ENCODE peak calls at places on chromosomes 4 and X, in seven cellular contexts. P, B, M, K, L, N and W are unnamed samples.

GRCh38 chr4:23297327-23297726 is 592.5 kb downstream of the PPARGC1A start:
- DNase-seq in P (no peak), B (no peak), M (no peak), K (no peak), L (no peak), N (no peak), W (no peak)

GRCh38 chr4:76674995-76675394 is 222.9 kb downstream of the SOWAHB start:
- DNase-seq in P (no peak), B (no peak), M (no peak), K (no peak), L (no peak), N (no peak), W (no peak)

GRCh38 chrX:65035451-65035779 is 59.2 kb upstream of the ZC4H2 start:
- DNase-seq in P (no peak), B (no peak), M (peak), K (no peak), L (peak), N (peak), W (no peak)

GRCh38 chrX:19862634-19863236 is 24.7 kb downstream of the SH3KBP1 start:
- DNase-seq in P (no peak), B (no peak), M (no peak), K (no peak), L (no peak), N (no peak), W (no peak)

GRCh38 chr4:118883861-118884260 is 4.8 kb upstream of the SYNPO2 start:
- DNase-seq in P (no peak), B (no peak), M (no peak), K (no peak), L (no peak), N (no peak), W (no peak)

GRCh38 chrX:40327085-40327484 is 229.3 kb upstream of the BCOR start:
- DNase-seq in P (no peak), B (no peak), M (no peak), K (no peak), L (no peak), N (no peak), W (no peak)

GRCh38 chr4:88033309-88033708 is 25.9 kb downstream of the PKD2 start:
- DNase-seq in P (no peak), B (no peak), M (no peak), K (no peak), L (peak), N (peak), W (peak)

GRCh38 chrX:133415276-133416105 is at the start of gene GPC4:
- DNase-seq in P (no peak), B (peak), M (peak), K (no peak), L (peak), N (no peak), W (no peak)

GRCh38 chr4:185540040-185540439 is 4.7 kb upstream of the PDLIM3 start:
- DNase-seq in P (no peak), B (no peak), M (no peak), K (no peak), L (no peak), N (no peak), W (no peak)

GRCh38 chr4:185541251-185541671 is 6.0 kb upstream of the PDLIM3 start:
- DNase-seq in P (no peak), B (no peak), M (peak), K (no peak), L (peak), N (no peak), W (no peak)

GRCh38 chr4:185540487-185541125 is 5.3 kb upstream of the PDLIM3 start:
- DNase-seq in P (no peak), B (no peak), M (no peak), K (no peak), L (no peak), N (no peak), W (no peak)

GRCh38 chr4:185538806-185539205 is 3.5 kb upstream of the PDLIM3 start:
- DNase-seq in P (no peak), B (no peak), M (no peak), K (no peak), L (no peak), N (no peak), W (no peak)

DNA sequence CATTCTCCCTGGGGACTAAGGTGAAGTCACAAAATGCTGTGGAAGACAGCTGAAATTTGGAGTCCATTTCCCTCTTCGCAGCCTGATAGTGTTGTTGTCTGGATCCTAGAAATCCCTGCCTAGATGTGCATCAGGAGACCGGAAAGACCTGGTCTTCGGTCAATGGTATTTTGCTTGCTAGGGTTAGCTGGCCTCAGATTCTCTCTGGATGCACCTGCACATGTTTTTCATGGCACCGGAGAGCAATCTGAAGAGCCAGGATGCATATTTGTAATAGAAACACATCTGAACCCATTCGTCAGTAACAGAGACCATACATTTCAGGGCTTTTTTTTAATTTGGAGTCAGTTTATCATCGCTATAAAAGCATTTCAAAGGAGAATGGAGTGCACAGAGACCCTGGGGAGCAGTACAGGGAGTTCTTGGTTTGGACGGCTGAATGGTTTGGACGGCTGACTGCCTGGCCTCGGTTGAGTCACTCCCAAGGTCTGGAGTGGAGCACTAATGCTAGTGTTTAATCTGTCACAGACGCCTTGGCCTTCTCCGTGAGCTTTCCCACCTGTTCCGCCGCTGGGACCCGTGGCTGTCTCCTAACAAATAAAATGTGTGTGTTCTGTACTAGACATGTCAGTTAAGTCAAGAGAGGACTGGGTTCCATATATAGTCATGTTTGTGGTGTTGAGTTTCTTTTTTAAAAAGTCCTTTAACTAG is 7.5 kb upstream of the PDLIM3 start:
- DNase-seq in P (no peak), B (no peak), M (peak), K (no peak), L (peak), N (peak), W (no peak)
- H3K27ac ChIP-seq in P (no peak), B (peak), M (no peak), K (no peak), L (no peak), N (no peak), W (no peak)

GRCh38 chrX:96430756-96431455 is 253.7 kb upstream of the DIAPH2 start:
- DNase-seq in P (no peak), B (no peak), M (no peak), K (no peak), L (no peak), N (no peak), W (no peak)

GRCh38 chrX:96435636-96436035 is 249.0 kb upstream of the DIAPH2 start:
- DNase-seq in P (no peak), B (no peak), M (no peak), K (no peak), L (no peak), N (peak), W (no peak)

GRCh38 chrX:96436105-96436504 is 248.5 kb upstream of the DIAPH2 start:
- DNase-seq in P (no peak), B (no peak), M (no peak), K (no peak), L (no peak), N (peak), W (no peak)

GRCh38 chrX:96433409-96434122 is 251.1 kb upstream of the DIAPH2 start:
- DNase-seq in P (no peak), B (no peak), M (no peak), K (no peak), L (no peak), N (no peak), W (no peak)

GRCh38 chrX:96432647-96433046 is 252.0 kb upstream of the DIAPH2 start:
- DNase-seq in P (no peak), B (no peak), M (no peak), K (no peak), L (no peak), N (no peak), W (no peak)
- H3K27ac ChIP-seq in P (no peak), B (peak), M (no peak), K (no peak), L (no peak), N (no peak), W (no peak)

GRCh38 chr4:152851226-152851625 is 71.5 kb downstream of the ARFIP1 start:
- DNase-seq in P (no peak), B (no peak), M (no peak), K (no peak), L (no peak), N (no peak), W (no peak)
- H3K27ac ChIP-seq in P (no peak), B (no peak), M (no peak), K (peak), L (no peak), N (no peak), W (no peak)

DNA sequence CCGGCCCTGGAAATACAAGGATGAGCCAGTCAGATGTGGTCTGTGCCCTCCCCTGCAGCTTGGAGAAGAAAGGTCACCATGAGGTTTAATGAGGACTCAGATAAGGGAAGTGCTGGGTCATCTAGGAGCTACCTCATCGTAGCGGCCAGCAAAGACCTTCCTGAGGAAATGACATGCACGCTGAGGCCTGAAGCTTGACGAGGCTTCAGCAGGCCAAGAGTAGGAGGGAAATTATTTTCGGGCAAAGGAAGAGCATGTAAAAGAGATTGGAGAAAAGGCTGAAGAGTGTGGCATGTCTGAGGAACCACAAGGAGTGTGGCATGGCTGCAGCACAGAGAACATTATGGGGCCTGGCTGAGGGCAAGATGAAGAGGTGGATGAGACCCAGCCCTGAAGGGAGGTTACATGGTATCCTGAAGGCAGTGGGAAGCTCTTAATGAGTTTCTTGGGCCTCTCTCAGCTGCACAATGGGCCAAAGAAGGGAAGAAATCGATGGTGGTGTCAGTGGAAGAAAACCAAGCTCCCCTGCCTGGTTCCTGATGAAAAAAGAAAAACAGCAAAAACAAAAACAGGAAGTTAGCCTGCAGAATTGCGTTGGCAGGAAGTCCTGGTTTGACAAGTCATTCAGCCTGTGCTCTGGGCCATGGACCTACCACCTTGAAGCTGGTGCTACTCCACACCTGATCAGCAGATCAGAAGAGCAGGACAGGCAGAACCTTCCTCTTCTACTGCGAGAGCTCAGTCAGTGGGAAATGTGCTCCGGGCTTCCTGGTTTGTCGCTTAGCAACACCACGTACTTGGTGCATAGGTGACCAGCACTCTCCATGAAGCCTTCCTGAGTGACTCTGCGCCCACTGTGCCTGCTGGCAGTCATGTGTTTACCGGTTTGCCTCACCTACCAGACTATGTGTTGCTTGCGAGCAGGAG is 134.5 kb upstream of the KLF3 start:
- DNase-seq in P (no peak), B (no peak), M (no peak), K (no peak), L (peak), N (no peak), W (peak)
- H3K27ac ChIP-seq in P (no peak), B (peak), M (peak), K (no peak), L (peak), N (no peak), W (no peak)

DNA sequence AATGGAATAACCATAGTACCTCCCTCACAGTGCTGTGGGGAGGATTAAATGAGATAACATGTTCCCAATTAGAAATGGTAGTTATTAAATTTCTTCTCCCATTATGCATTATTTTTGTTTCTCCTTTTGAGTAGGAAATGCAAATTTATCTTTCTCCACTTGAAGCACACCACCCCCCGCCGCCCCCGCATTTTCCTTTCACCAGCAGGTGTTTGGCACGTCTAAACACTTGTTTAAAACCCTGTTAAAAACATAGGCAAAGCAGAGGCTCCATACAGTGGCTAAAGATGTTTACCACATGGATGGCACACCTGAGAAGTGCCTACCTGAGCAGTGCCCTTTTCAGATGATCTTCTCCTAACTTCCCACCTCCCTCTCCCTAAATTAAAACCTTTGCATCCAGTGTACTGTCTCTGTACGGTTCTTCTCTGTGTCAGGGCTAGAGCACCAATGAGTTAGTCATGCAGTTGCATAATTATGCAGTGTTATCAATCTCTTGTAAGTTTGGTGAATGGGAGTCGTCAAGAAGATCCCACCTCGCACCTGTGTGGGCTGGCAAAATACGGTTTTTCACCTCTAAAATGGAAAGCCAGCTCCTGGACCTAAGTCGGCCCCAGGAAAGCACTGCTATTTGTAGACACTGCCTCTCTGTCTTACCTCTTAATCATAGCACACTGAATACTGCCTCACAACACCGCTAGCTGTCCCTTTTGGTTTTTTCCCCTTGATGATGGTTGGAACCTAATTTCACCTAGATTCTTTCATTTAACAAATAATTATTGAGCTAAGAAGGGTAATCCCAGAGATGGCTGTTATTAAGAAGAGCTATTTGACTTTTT is 122.0 kb downstream of the CT47B1 start:
- DNase-seq in P (no peak), B (no peak), M (no peak), K (no peak), L (no peak), N (no peak), W (no peak)
- H3K27ac ChIP-seq in P (no peak), B (no peak), M (no peak), K (no peak), L (no peak), N (no peak), W (no peak)